ENCODE peak calls at places on chromosomes 7 and 10, in ten cellular contexts. I is OCI-M1, K is RCC 7860, D is heart right ventricle, V is ACHN, G is hypothalamus, W is GM12865, S is left ventricle myocardium inferior, R is HT1080, C is ecto neural progenitor cell. N is an unnamed sample.
A peak's percentile ranks its signal among the peaks of the same experiment; 100 is the strongest.

GRCh38 chr7:33251261-33251660 is 121.9 kb downstream of the BBS9 start:
- DNase-seq in I (no peak), K (no peak), D (no peak), V (no peak), G (no peak), W (no peak), S (no peak), R (no peak), C (no peak), N (no peak)

GRCh38 chr10:119897366-119897765 is 4.8 kb downstream of the SEC23IP start:
- DNase-seq in I (no peak), K (no peak), D (no peak), V (no peak), G (no peak), W (no peak), S (no peak), R (no peak), C (no peak), N (no peak)

GRCh38 chr10:18010050-18010449 is 58.3 kb downstream of the SLC39A12 start:
- DNase-seq in I (no peak), K (no peak), D (no peak), V (no peak), G (no peak), W (no peak), S (no peak), R (peak; percentile 63), C (no peak), N (no peak)

GRCh38 chr10:45008524-45009161 is 7.9 kb downstream of the ZNF22 start:
- DNase-seq in I (peak; percentile 96), K (peak; percentile 83), D (no peak), V (peak; percentile 87), G (no peak), W (peak; percentile 77), S (no peak), R (peak; percentile 88), C (no peak), N (peak; percentile 81)

GRCh38 chr10:132263866-132264265 is 43.9 kb downstream of the STK32C start:
- DNase-seq in I (no peak), K (no peak), D (peak; percentile 11), V (no peak), G (no peak), W (no peak), S (no peak), R (no peak), C (no peak), N (no peak)

GRCh38 chr10:96276831-96277230 is 5.5 kb upstream of the BLNK start:
- DNase-seq in I (no peak), K (no peak), D (no peak), V (no peak), G (no peak), W (no peak), S (no peak), R (peak; percentile 6), C (no peak), N (no peak)

GRCh38 chr10:77711683-77712049 is 74.1 kb upstream of the KCNMA1 start:
- DNase-seq in I (no peak), K (no peak), D (no peak), V (no peak), G (no peak), W (no peak), S (no peak), R (no peak), C (no peak), N (no peak)

GRCh38 chr10:132280646-132281074 is 27.1 kb downstream of the STK32C start:
- DNase-seq in I (no peak), K (no peak), D (no peak), V (no peak), G (no peak), W (no peak), S (no peak), R (no peak), C (no peak), N (no peak)

GRCh38 chr10:79491171-79491835 is 21.0 kb upstream of the EIF5AL1 start:
- DNase-seq in I (peak; percentile 42), K (no peak), D (no peak), V (no peak), G (no peak), W (peak; percentile 29), S (no peak), R (no peak), C (peak; percentile 26), N (no peak)

GRCh38 chr10:4730998-4731397 is 95.0 kb upstream of the AKR1E2 start:
- DNase-seq in I (no peak), K (no peak), D (no peak), V (no peak), G (no peak), W (no peak), S (no peak), R (no peak), C (no peak), N (no peak)

GRCh38 chr7:74355091-74355490 is 65.9 kb downstream of the CLIP2 start:
- DNase-seq in I (peak; percentile 82), K (peak; percentile 89), D (no peak), V (peak; percentile 88), G (no peak), W (no peak), S (no peak), R (peak; percentile 95), C (no peak), N (no peak)

GRCh38 chr10:59012839-59013238 is 163.6 kb upstream of the PHYHIPL start:
- DNase-seq in I (no peak), K (no peak), D (no peak), V (no peak), G (no peak), W (no peak), S (no peak), R (no peak), C (no peak), N (no peak)

GRCh38 chr10:17841055-17841454 is 31.9 kb downstream of the MRC1 start:
- DNase-seq in I (no peak), K (no peak), D (no peak), V (no peak), G (no peak), W (no peak), S (no peak), R (peak; percentile 47), C (no peak), N (no peak)

GRCh38 chr7:138890782-138891445 is 90.3 kb downstream of the KIAA1549 start:
- DNase-seq in I (no peak), K (no peak), D (no peak), V (no peak), G (no peak), W (no peak), S (peak; percentile 30), R (no peak), C (no peak), N (no peak)